ENCODE peak calls at places on chromosomes 1 and 21, in four cellular contexts. Y is NCI-H345, J is thyroid gland, I is uterus. U is an unnamed sample.

GRCh38 chr1:78887459-78887858 is 119.1 kb downstream of the ADGRL4 start:
- DNase-seq in Y (no peak), J (no peak), I (no peak), U (no peak)

GRCh38 chr1:58884706-58885661 is 101.1 kb upstream of the JUN start:
- DNase-seq in Y (peak; percentile 89), J (no peak), I (no peak), U (no peak)

GRCh38 chr1:6867688-6868370 is 82.6 kb downstream of the CAMTA1 start:
- DNase-seq in Y (no peak), J (no peak), I (no peak), U (no peak)

GRCh38 chr21:33647560-33647959 is 5.3 kb downstream of the ITSN1 start:
- DNase-seq in Y (no peak), J (no peak), I (no peak), U (no peak)

GRCh38 chr1:22502167-22502566 is 50.5 kb downstream of the ZBTB40 start:
- DNase-seq in Y (no peak), J (no peak), I (no peak), U (no peak)

GRCh38 chr1:59669752-59670312 is 144.9 kb upstream of the HOOK1 start:
- DNase-seq in Y (no peak), J (no peak), I (peak; percentile 68), U (no peak)

GRCh38 chr1:175887981-175888428 is 144.6 kb upstream of the TNR start:
- DNase-seq in Y (peak; percentile 60), J (peak; percentile 43), I (no peak), U (peak; percentile 67)

GRCh38 chr21:42176864-42177263 is 42.1 kb upstream of the ABCG1 start:
- DNase-seq in Y (no peak), J (no peak), I (no peak), U (no peak)

GRCh38 chr1:223363856-223364684 is at the start of gene SUSD4:
- DNase-seq in Y (peak; percentile 93), J (peak; percentile 66), I (no peak), U (peak; percentile 35)

GRCh38 chr1:234765672-234766071 is 155.7 kb upstream of the IRF2BP2 start:
- DNase-seq in Y (no peak), J (no peak), I (peak; percentile 1), U (no peak)

GRCh38 chr1:173002891-173003582 is 47.7 kb downstream of the TNFSF18 start:
- DNase-seq in Y (no peak), J (no peak), I (no peak), U (no peak)

GRCh38 chr1:43147625-43148319 is 24.3 kb downstream of the EBNA1BP2 start:
- DNase-seq in Y (peak; percentile 94), J (peak; percentile 83), I (peak; percentile 63), U (peak; percentile 37)

GRCh38 chr1:196180847-196181593 is 427.2 kb downstream of the KCNT2 start:
- DNase-seq in Y (no peak), J (no peak), I (no peak), U (no peak)

GRCh38 chr1:177209357-177209756 is 38.6 kb downstream of the BRINP2 start:
- DNase-seq in Y (peak; percentile 93), J (peak; percentile 80), I (peak; percentile 36), U (no peak)

GRCh38 chr1:234222561-234223280 is 150.5 kb upstream of the COA6 start:
- DNase-seq in Y (no peak), J (no peak), I (no peak), U (no peak)

GRCh38 chr1:174812026-174812425 is 187.7 kb upstream of the CACYBP start:
- DNase-seq in Y (peak; percentile 37), J (no peak), I (no peak), U (no peak)